ENCODE peak calls at places on chromosomes 7 and 10, in seven cellular contexts. B, L, Q, S, D, Z and E are unnamed samples.

GRCh38 chr10:33122014-33122788 is 164.2 kb upstream of the ITGB1 start:
- DNase-seq in B (no peak), L (no peak), Q (no peak), S (no peak), D (no peak), Z (no peak), E (no peak)

GRCh38 chr7:140674356-140674800 is 1.6 kb downstream of the ADCK2 start:
- DNase-seq in B (no peak), L (no peak), Q (no peak), S (no peak), D (no peak), Z (no peak), E (no peak)

GRCh38 chr10:95431900-95432342 is 129.2 kb downstream of the SORBS1 start:
- DNase-seq in B (no peak), L (no peak), Q (peak), S (no peak), D (no peak), Z (no peak), E (no peak)

GRCh38 chr10:124588736-124589451 is 127.3 kb downstream of the LHPP start:
- DNase-seq in B (peak), L (no peak), Q (no peak), S (peak), D (no peak), Z (no peak), E (no peak)

GRCh38 chr7:83427929-83428328 is 221.0 kb downstream of the SEMA3E start:
- DNase-seq in B (no peak), L (no peak), Q (no peak), S (no peak), D (peak), Z (no peak), E (no peak)

GRCh38 chr10:86373828-86374227 is 7.2 kb upstream of the GRID1 start:
- DNase-seq in B (no peak), L (no peak), Q (no peak), S (no peak), D (no peak), Z (peak), E (no peak)

GRCh38 chr7:150740053-150740452 is 2.8 kb downstream of the GIMAP5 start:
- DNase-seq in B (no peak), L (no peak), Q (no peak), S (no peak), D (no peak), Z (no peak), E (no peak)

GRCh38 chr7:116979430-116979829 is 26.1 kb downstream of the ST7 start:
- DNase-seq in B (no peak), L (no peak), Q (no peak), S (no peak), D (no peak), Z (no peak), E (no peak)

GRCh38 chr10:109891105-109891504 is 32.2 kb downstream of the XPNPEP1 start:
- DNase-seq in B (no peak), L (no peak), Q (no peak), S (no peak), D (no peak), Z (no peak), E (no peak)

GRCh38 chr7:155722118-155722517 is 77.7 kb downstream of the RBM33 start:
- DNase-seq in B (no peak), L (no peak), Q (peak), S (no peak), D (no peak), Z (no peak), E (no peak)

GRCh38 chr7:99289185-99289584 is 16.5 kb downstream of the MYH16 start:
- DNase-seq in B (no peak), L (no peak), Q (no peak), S (no peak), D (no peak), Z (no peak), E (no peak)

GRCh38 chr7:28986723-28987122 is 28.6 kb upstream of the TRIL start:
- DNase-seq in B (no peak), L (no peak), Q (no peak), S (no peak), D (no peak), Z (no peak), E (no peak)

GRCh38 chr10:79066460-79067240 is 2.1 kb upstream of the ZMIZ1 start:
- DNase-seq in B (peak), L (peak), Q (no peak), S (peak), D (no peak), Z (no peak), E (peak)
- TF ChIP-seq JUND in B (peak), L (no peak), Q (no peak), S (no peak), D (no peak), Z (no peak), E (no peak)

DNA sequence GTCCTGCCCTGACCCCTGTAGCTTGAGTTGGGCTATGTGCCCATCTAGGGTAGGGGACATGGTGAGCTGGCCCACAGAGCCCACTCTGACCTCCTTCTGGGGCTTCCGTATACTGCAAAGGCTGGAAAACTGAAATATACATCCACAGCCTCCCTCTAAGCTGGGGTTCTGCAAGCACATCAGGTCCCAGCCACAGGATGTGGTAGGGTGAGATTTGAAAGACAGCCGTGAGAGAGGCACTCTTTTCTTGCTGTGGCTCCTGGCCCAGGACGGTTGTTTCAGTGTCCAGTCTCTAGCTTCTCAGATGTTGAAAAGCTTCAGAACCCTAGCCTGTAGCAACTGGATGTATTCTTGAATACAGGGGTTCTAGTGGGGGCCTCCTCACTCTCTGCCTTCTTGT is 60.1 kb upstream of the ADRB1 start:
- DNase-seq in B (no peak), L (no peak), Q (no peak), S (no peak), D (no peak), Z (no peak), E (no peak)
- TF ChIP-seq JUND in B (no peak), L (no peak), Q (no peak), S (no peak), D (no peak), Z (no peak), E (no peak)

DNA sequence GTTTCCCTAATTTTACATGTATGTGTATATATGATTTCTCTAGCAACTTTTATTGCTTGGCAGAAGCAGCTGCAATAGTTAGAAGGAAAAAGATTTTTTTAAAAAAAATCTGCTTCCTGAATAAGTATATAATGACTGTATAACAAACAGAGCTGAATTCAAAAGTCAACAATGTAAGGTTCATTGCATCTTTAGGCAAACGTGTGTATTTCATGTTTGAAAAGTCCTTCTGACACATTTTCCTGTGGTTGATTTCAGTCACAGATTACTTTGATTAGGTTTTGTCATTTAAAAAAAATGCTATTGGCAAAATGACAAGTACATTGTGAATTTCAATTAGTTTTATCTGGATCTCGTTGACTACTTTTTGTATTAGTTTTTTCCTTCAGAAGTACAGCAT is 231.0 kb downstream of the CSTF2T start:
- DNase-seq in B (no peak), L (no peak), Q (no peak), S (no peak), D (no peak), Z (no peak), E (no peak)
- TF ChIP-seq JUND in B (no peak), L (no peak), Q (no peak), S (no peak), D (no peak), Z (no peak), E (no peak)

DNA sequence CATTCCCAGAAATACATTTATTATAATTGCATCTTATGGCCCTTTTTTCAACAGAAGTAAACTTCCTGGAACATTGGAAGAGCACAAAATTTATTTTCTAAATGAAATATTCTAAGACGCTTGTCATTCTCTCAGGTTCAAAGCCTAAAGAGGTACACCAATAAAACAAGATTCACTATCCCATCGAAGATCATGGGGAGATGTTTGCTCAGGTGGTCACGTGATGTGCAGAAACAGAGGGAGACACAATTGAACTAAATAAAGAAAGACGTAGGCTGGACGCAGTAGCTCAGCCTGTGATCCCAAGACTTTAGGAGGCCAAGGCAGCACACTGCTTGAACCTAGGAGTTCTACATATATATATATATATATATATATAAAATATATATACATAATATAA is 46.0 kb upstream of the TMEM254 start:
- DNase-seq in B (no peak), L (no peak), Q (no peak), S (no peak), D (no peak), Z (no peak), E (no peak)
- TF ChIP-seq JUND in B (no peak), L (no peak), Q (no peak), S (no peak), D (no peak), Z (no peak), E (no peak)

GRCh38 chr7:27459729-27460048 is 203.0 kb downstream of the HIBADH start:
- DNase-seq in B (no peak), L (no peak), Q (no peak), S (no peak), D (no peak), Z (no peak), E (no peak)
- TF ChIP-seq JUND in B (no peak), L (no peak), Q (no peak), S (no peak), D (no peak), Z (no peak), E (no peak)

GRCh38 chr10:92691042-92691590 is 1.4 kb downstream of the HHEX start:
- DNase-seq in B (no peak), L (no peak), Q (no peak), S (no peak), D (no peak), Z (peak), E (no peak)
- TF ChIP-seq JUND in B (no peak), L (no peak), Q (no peak), S (no peak), D (no peak), Z (no peak), E (no peak)

DNA sequence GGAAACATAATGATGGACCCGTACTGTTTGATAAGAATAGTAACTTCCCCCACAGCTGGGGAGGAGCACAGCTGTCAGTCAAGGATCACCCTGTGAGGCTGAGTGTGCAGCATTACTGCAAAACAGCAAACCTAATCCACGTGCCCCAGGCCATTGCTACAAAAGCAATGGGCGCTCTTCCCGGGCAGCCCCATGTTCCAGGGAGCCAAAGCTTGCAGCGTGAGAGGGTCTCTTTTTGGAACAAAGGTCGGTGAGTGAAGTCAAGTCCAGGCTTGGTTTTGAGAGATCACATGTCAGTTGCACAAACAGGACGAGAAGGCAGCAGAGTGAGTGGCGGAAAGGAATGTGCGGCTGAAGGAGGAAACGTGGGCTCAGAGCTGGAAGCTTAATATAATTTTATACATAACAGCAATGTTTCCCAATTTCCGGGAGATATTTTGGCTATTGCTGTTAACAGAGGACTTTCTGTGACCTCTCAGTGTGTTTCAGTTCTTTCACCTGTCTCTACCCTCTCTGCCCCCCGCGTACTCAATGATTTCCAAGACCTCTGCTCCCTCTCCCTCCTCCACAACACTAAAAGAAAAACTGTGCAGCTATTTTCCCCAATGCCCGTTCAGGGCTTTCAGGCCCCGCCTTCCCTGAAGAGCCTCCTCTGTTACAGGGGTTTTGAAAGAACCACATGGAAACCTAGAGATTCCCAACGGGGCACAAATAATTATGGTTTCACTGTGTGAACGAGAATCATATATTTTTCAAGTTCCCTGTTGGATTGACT is 128.9 kb downstream of the MTPAP start:
- DNase-seq in B (no peak), L (no peak), Q (no peak), S (peak), D (no peak), Z (no peak), E (peak)
- TF ChIP-seq JUND in B (no peak), L (no peak), Q (no peak), S (no peak), D (no peak), Z (no peak), E (no peak)

DNA sequence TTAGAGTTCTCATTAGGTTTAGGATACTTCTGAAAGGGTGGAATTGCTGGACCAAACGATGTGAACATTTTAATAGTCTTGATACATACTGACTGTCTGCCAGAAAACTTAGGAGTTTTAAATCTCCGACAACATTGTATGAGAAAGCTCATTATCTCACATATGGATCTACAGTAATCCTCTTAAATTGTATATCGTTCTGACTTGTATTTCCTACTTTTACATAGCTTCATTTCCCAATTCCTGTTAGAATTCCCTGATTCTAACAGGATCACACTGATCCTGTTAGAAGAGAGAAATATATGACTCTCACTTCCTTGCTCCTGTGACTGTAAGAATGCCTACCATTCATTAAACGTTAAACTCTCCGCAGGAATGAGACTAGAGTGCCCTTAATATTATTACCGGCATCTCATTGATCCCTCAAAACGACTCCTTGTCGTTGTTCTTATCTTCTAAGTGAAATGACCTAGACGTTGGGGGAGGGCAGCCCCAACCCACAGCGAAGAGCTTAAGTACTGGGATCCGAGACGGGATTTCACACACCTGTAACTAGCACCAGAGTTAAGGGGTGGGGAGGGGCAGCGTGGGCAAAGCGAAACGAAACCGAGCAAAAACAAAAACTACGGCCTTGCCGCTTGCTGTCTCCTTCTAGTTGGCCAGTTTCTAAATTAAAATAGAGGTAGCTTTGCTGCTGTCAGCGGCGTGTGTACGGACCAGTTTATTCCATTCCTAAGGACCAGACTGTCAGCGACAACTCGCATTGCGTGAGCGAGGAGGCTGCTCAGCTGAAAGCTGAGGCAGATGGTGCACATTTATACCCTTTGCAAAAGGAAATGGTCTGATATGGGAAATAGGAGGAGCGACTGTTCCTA is 678 bp upstream of the TMEM106B start:
- DNase-seq in B (peak), L (peak), Q (no peak), S (peak), D (no peak), Z (no peak), E (peak)
- TF ChIP-seq JUND in B (no peak), L (no peak), Q (no peak), S (no peak), D (no peak), Z (no peak), E (no peak)

GRCh38 chr10:90089724-90090123 is 388.3 kb downstream of the KIF20B start:
- DNase-seq in B (no peak), L (no peak), Q (no peak), S (no peak), D (no peak), Z (no peak), E (no peak)

GRCh38 chr10:90088008-90088322 is 386.6 kb downstream of the KIF20B start:
- DNase-seq in B (no peak), L (no peak), Q (no peak), S (no peak), D (no peak), Z (no peak), E (no peak)

GRCh38 chr10:90087197-90088007 is 386.0 kb downstream of the KIF20B start:
- DNase-seq in B (no peak), L (no peak), Q (peak), S (no peak), D (peak), Z (no peak), E (no peak)
- TF ChIP-seq JUND in B (no peak), L (no peak), Q (peak), S (no peak), D (peak), Z (no peak), E (no peak)

DNA sequence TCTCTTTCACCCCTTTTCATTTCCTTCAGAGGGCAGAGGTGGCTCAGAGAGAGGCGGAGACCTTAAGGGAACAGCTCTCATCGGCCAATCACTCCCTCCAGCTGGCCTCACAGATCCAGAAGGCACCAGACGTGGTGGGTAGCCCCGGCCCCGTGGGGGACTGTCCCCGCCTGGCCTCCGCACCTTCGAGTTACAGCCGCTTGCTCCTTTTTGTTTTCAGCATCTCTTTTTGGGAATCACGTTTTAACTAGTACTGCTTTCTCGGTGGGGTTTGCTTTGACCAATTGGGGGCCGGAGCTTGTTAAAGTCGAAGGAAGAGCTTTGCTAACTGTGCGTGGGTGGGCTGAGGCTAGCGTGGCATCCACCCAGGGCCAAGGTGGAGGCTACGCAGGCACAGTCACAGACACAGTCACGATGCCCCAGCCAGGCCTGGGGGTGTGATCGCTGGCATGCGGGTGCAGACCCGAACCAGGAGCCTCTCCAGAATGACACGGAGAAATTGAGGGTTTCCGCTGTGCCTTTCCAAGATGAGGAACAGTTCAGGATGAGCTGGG is 116.2 kb upstream of the SH2B2 start:
- DNase-seq in B (no peak), L (no peak), Q (no peak), S (no peak), D (no peak), Z (no peak), E (no peak)
- TF ChIP-seq JUND in B (no peak), L (no peak), Q (no peak), S (no peak), D (no peak), Z (no peak), E (no peak)